ENCODE peak calls at places on chromosomes 1 and 21, in seven cellular contexts. V is upper lobe of left lung, T is esophagus muscularis mucosa, B is uterus, R is testis, H is stomach, X is right lobe of liver. N is an unnamed sample.

GRCh38 chr1:29415156-29415830 is 179.0 kb downstream of the PTPRU start:
- DNase-seq in R (no peak), H (no peak), B (no peak), V (peak; percentile 41), X (no peak), T (no peak), N (no peak)

GRCh38 chr1:180580237-180580636 is 21.5 kb downstream of the OVAAL start:
- DNase-seq in R (no peak), H (peak; percentile 55), B (no peak), X (peak; percentile 74), T (no peak), V (no peak), N (no peak)

GRCh38 chr1:41537788-41538351 is 53.4 kb upstream of the EDN2 start:
- DNase-seq in B (peak; percentile 63), T (no peak), V (no peak), X (no peak), R (peak; percentile 61), H (peak; percentile 59), N (no peak)

GRCh38 chr1:108512239-108513071 is 47.4 kb upstream of the EEIG2 start:
- DNase-seq in T (no peak), B (no peak), V (no peak), X (no peak), H (no peak), R (no peak), N (no peak)

GRCh38 chr1:156026588-156026987 is 5.8 kb upstream of the SSR2 start:
- DNase-seq in H (no peak), X (no peak), R (no peak), V (no peak), B (no peak), T (no peak), N (no peak)

GRCh38 chr1:15323989-15324866 is 77.2 kb downstream of the FHAD1 start:
- DNase-seq in H (no peak), X (no peak), B (no peak), R (peak; percentile 54), V (no peak), T (no peak), N (no peak)

GRCh38 chr1:15757575-15758401 is 807 bp upstream of the FBLIM1 start:
- DNase-seq in B (no peak), T (no peak), H (no peak), V (peak; percentile 75), R (peak; percentile 29), X (no peak), N (no peak)

GRCh38 chr1:68313736-68314594 is 81.6 kb upstream of the WLS start:
- DNase-seq in V (no peak), B (no peak), H (no peak), X (no peak), T (no peak), R (no peak), N (no peak)

GRCh38 chr1:79220509-79220908 is 214.0 kb upstream of the ADGRL4 start:
- DNase-seq in V (no peak), X (no peak), R (no peak), B (no peak), H (no peak), T (no peak), N (no peak)

GRCh38 chr1:110850632-110851031 is 22.3 kb upstream of the CD53 start:
- DNase-seq in R (no peak), X (no peak), B (no peak), V (no peak), H (no peak), T (no peak), N (no peak)

GRCh38 chr1:8055973-8056372 is 29.9 kb upstream of the ERRFI1 start:
- DNase-seq in X (no peak), H (no peak), R (no peak), V (no peak), T (no peak), B (no peak), N (no peak)

GRCh38 chr1:196160066-196160795 is 448.0 kb downstream of the KCNT2 start:
- DNase-seq in R (no peak), V (no peak), B (no peak), X (no peak), T (no peak), H (no peak), N (no peak)

GRCh38 chr21:42924433-42924751 is 1.0 kb downstream of the ERVH48-1 start:
- DNase-seq in V (no peak), B (no peak), R (no peak), X (no peak), T (no peak), H (no peak), N (no peak)

GRCh38 chr1:84300991-84301758 is at the start of gene SAMD13:
- DNase-seq in H (peak; percentile 90), B (peak; percentile 37), T (no peak), R (peak; percentile 93), X (peak; percentile 42), V (no peak), N (no peak)

DNA sequence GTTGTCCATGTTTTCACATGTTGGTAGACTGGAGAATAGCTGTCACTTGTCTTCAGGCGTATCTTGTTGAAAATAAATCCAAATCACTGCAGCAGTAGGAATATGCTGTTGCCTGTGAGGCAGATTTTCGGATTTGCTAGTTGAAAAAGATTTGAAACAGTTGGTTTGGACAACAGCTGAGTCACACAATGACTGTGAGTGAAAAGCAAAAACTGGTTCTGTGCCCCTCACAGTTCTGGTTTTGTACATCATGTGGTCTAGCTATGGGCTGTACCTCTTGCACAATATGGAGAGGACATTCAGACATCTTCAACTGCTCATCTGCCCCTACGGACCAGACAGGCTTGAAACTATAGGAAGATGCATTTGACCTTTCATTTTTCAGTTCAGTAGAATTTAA is 1.8 kb downstream of the ARF1 start:
- DNase-seq in H (no peak), X (peak; percentile 5), R (no peak), T (no peak), V (no peak), B (no peak), N (no peak)
- H3K4me1 ChIP-seq in H (peaks cover 73% of the 10 kb centered on the region), X (peaks cover 59% of the 10 kb centered on the region), R (peaks cover 58% of the 10 kb centered on the region), T (peaks cover 73% of the 10 kb centered on the region), V (peaks cover 62% of the 10 kb centered on the region), B (peaks cover 15% of the 10 kb centered on the region), N (peaks cover 77% of the 10 kb centered on the region)

GRCh38 chr1:207173396-207173795 is 69.4 kb downstream of the C4BPA start:
- DNase-seq in B (no peak), T (no peak), H (no peak), X (no peak), V (no peak), R (no peak), N (no peak)
- TF ChIP-seq CTCF in B (no peak), T (no peak), H (no peak), X (no peak), V (no peak), R (no peak), N (no peak)

DNA sequence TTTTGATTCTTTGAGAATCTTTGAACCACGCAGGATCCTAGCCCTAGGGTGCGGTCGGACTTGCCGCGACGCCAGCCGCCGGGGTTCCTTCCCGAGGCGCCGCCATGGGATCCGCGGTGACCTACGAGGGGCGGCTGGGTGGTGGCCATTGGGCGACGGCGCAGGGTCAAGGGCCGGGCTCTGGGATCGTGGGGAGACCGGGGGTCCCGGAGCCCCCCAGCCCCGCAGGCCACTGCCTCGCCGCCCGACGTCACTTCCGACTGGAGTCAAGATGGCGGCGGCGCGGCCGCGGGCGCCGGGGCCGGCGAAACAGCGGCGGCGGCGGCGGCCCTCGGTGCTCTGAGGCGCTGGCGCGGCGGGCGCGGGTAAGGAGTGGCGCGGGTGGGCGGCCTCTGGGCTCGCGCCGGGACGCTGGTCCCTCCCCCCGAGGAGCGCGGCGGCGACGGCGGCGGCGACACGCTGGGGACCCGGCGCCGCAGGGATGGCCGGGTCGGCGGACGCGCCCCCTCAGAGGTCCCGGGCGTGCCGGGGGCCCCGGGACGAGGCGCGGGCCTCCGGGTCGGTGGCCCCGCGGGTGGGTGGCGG is at the start of gene PRDM2:
- DNase-seq in R (peak; percentile 54), T (no peak), V (peak; percentile 95), H (peak; percentile 52), B (peak; percentile 45), X (peak; percentile 54), N (no peak)
- TF ChIP-seq POLR2A in R (no peak), T (no peak), V (no peak), H (no peak), B (no peak), X (no peak), N (peak; percentile 36)

GRCh38 chr1:12599657-12600056 is 18.4 kb downstream of the DHRS3 start:
- DNase-seq in B (no peak), R (no peak), V (no peak), T (no peak), H (no peak), X (no peak), N (no peak)

GRCh38 chr1:12601690-12602632 is 16.0 kb downstream of the DHRS3 start:
- DNase-seq in V (no peak), H (no peak), R (no peak), T (no peak), X (peak; percentile 80), B (peak; percentile 58), N (no peak)

GRCh38 chr1:12600335-12600734 is 17.7 kb downstream of the DHRS3 start:
- DNase-seq in V (no peak), T (no peak), X (peak; percentile 67), R (peak; percentile 58), B (peak; percentile 76), H (peak; percentile 93), N (no peak)

GRCh38 chr1:12602633-12603024 is 15.4 kb downstream of the DHRS3 start:
- DNase-seq in V (no peak), H (no peak), X (no peak), B (peak; percentile 47), T (no peak), R (no peak), N (no peak)

GRCh38 chr1:12600880-12601633 is 17.0 kb downstream of the DHRS3 start:
- DNase-seq in R (no peak), H (peak; percentile 68), B (peak; percentile 51), X (peak; percentile 58), T (no peak), V (no peak), N (no peak)
- H3K4me1 ChIP-seq in R (peaks cover 5% of the 10 kb centered on the region), H (peaks cover 98% of the 10 kb centered on the region), B (no peaks in the 10 kb centered on the region), X (peaks cover 90% of the 10 kb centered on the region), T (peaks cover 94% of the 10 kb centered on the region), V (peaks cover 74% of the 10 kb centered on the region), N (peaks cover 80% of the 10 kb centered on the region)

GRCh38 chr1:96533820-96534219 is 187.8 kb upstream of the PTBP2 start:
- DNase-seq in X (no peak), R (no peak), T (no peak), V (no peak), B (no peak), H (no peak), N (no peak)

GRCh38 chr1:96536576-96536975 is 185.0 kb upstream of the PTBP2 start:
- DNase-seq in X (no peak), V (no peak), B (no peak), R (no peak), T (no peak), H (no peak), N (no peak)

GRCh38 chr1:96541491-96541890 is 180.1 kb upstream of the PTBP2 start:
- DNase-seq in V (no peak), X (no peak), R (no peak), B (no peak), H (no peak), T (no peak), N (no peak)

GRCh38 chr1:96538883-96539282 is 182.7 kb upstream of the PTBP2 start:
- DNase-seq in T (no peak), V (no peak), R (no peak), X (no peak), B (peak; percentile 59), H (no peak), N (no peak)

GRCh38 chr1:96538001-96538649 is 183.5 kb upstream of the PTBP2 start:
- DNase-seq in T (no peak), V (no peak), B (peak; percentile 17), X (no peak), R (peak; percentile 17), H (no peak), N (no peak)
- TF ChIP-seq CTCF in T (peak; percentile 38), V (no peak), B (peak; percentile 19), X (no peak), R (peak; percentile 10), H (no peak), N (no peak)